ENCODE peak calls at places on chromosome X, in eight cellular contexts. One of them, this sample, is unnamed.

GRCh38 chrX:8244301-8244700 is 73.2 kb upstream of the VCX2 start:
- DNase-seq in neuronal stem cell: no peak
- DNase-seq in thyroid gland: no peak
- DNase-seq in K562: no peak
- DNase-seq in aorta: no peak
- DNase-seq in upper lobe of right lung: no peak
- DNase-seq in CD8-positive, alpha-beta memory T cell: no peak
- DNase-seq in MM.1S: no peak
- DNase-seq in this sample: no peak

GRCh38 chrX:32571579-32571978 is 639.8 kb downstream of the DMD start:
- DNase-seq in aorta: no peak
- DNase-seq in MM.1S: no peak
- DNase-seq in thyroid gland: no peak
- DNase-seq in neuronal stem cell: no peak
- DNase-seq in K562: no peak
- DNase-seq in CD8-positive, alpha-beta memory T cell: no peak
- DNase-seq in upper lobe of right lung: no peak
- DNase-seq in this sample: no peak

GRCh38 chrX:136193771-136194170 is 46.4 kb downstream of the FHL1 start:
- DNase-seq in neuronal stem cell: no peak
- DNase-seq in aorta: no peak
- DNase-seq in thyroid gland: no peak
- DNase-seq in MM.1S: no peak
- DNase-seq in upper lobe of right lung: no peak
- DNase-seq in K562: no peak
- DNase-seq in CD8-positive, alpha-beta memory T cell: no peak
- DNase-seq in this sample: no peak

GRCh38 chrX:21675931-21676330 is 17.8 kb upstream of the KLHL34 start:
- DNase-seq in MM.1S: no peak
- DNase-seq in aorta: no peak
- DNase-seq in K562: no peak
- DNase-seq in neuronal stem cell: no peak
- DNase-seq in thyroid gland: no peak
- DNase-seq in upper lobe of right lung: no peak
- DNase-seq in CD8-positive, alpha-beta memory T cell: no peak
- DNase-seq in this sample: no peak

GRCh38 chrX:66110112-66110511 is 53.9 kb upstream of the HEPH start:
- DNase-seq in CD8-positive, alpha-beta memory T cell: peak; percentile 19
- DNase-seq in aorta: no peak
- DNase-seq in MM.1S: peak; percentile 53
- DNase-seq in upper lobe of right lung: no peak
- DNase-seq in thyroid gland: no peak
- DNase-seq in neuronal stem cell: no peak
- DNase-seq in K562: peak; percentile 47
- DNase-seq in this sample: no peak

GRCh38 chrX:101229155-101229554 is 9.6 kb downstream of the DRP2 start:
- DNase-seq in CD8-positive, alpha-beta memory T cell: no peak
- DNase-seq in neuronal stem cell: no peak
- DNase-seq in thyroid gland: no peak
- DNase-seq in aorta: no peak
- DNase-seq in MM.1S: no peak
- DNase-seq in upper lobe of right lung: no peak
- DNase-seq in K562: no peak
- DNase-seq in this sample: no peak

GRCh38 chrX:137988470-137988869 is 422.5 kb downstream of the ZIC3 start:
- DNase-seq in neuronal stem cell: no peak
- DNase-seq in aorta: no peak
- DNase-seq in thyroid gland: no peak
- DNase-seq in upper lobe of right lung: no peak
- DNase-seq in MM.1S: no peak
- DNase-seq in K562: no peak
- DNase-seq in CD8-positive, alpha-beta memory T cell: no peak
- DNase-seq in this sample: no peak

GRCh38 chrX:19168609-19169008 is 46.3 kb upstream of the ADGRG2 start:
- DNase-seq in thyroid gland: no peak
- DNase-seq in aorta: no peak
- DNase-seq in neuronal stem cell: no peak
- DNase-seq in MM.1S: no peak
- DNase-seq in K562: no peak
- DNase-seq in CD8-positive, alpha-beta memory T cell: no peak
- DNase-seq in upper lobe of right lung: no peak
- DNase-seq in this sample: no peak

GRCh38 chrX:150465856-150466775 is 102.3 kb upstream of the MTM1 start:
- DNase-seq in upper lobe of right lung: no peak
- DNase-seq in neuronal stem cell: no peak
- DNase-seq in K562: no peak
- DNase-seq in CD8-positive, alpha-beta memory T cell: no peak
- DNase-seq in aorta: no peak
- DNase-seq in MM.1S: no peak
- DNase-seq in thyroid gland: peak; percentile 54
- DNase-seq in this sample: no peak

GRCh38 chrX:114619874-114620273 is 36.0 kb downstream of the HTR2C start:
- DNase-seq in aorta: no peak
- DNase-seq in CD8-positive, alpha-beta memory T cell: no peak
- DNase-seq in thyroid gland: no peak
- DNase-seq in upper lobe of right lung: no peak
- DNase-seq in neuronal stem cell: no peak
- DNase-seq in MM.1S: no peak
- DNase-seq in K562: peak; percentile 25
- DNase-seq in this sample: no peak

GRCh38 chrX:8755813-8756212 is 23.9 kb upstream of the ANOS1 start:
- DNase-seq in aorta: no peak
- DNase-seq in MM.1S: no peak
- DNase-seq in thyroid gland: no peak
- DNase-seq in upper lobe of right lung: no peak
- DNase-seq in CD8-positive, alpha-beta memory T cell: no peak
- DNase-seq in neuronal stem cell: no peak
- DNase-seq in K562: no peak
- DNase-seq in this sample: no peak

GRCh38 chrX:14697453-14697852 is 168.1 kb downstream of the GLRA2 start:
- DNase-seq in CD8-positive, alpha-beta memory T cell: no peak
- DNase-seq in K562: peak; percentile 12
- DNase-seq in MM.1S: peak; percentile 8
- DNase-seq in upper lobe of right lung: no peak
- DNase-seq in neuronal stem cell: peak; percentile 1
- DNase-seq in aorta: no peak
- DNase-seq in thyroid gland: peak; percentile 18
- DNase-seq in this sample: no peak

GRCh38 chrX:17744896-17745523 is 7.7 kb downstream of the SCML1 start:
- DNase-seq in CD8-positive, alpha-beta memory T cell: no peak
- DNase-seq in upper lobe of right lung: no peak
- DNase-seq in aorta: no peak
- DNase-seq in neuronal stem cell: no peak
- DNase-seq in thyroid gland: no peak
- DNase-seq in K562: no peak
- DNase-seq in MM.1S: peak; percentile 21
- DNase-seq in this sample: no peak

GRCh38 chrX:71366674-71367256 is 608 bp downstream of the TAF1 start:
- DNase-seq in MM.1S: peak; percentile 26
- DNase-seq in upper lobe of right lung: peak; percentile 65
- DNase-seq in aorta: peak; percentile 77
- DNase-seq in CD8-positive, alpha-beta memory T cell: peak; percentile 7
- DNase-seq in thyroid gland: peak; percentile 12
- DNase-seq in neuronal stem cell: no peak
- DNase-seq in K562: peak; percentile 22
- DNase-seq in this sample: peak; percentile 16

GRCh38 chrX:131747173-131747572 is 203.3 kb downstream of the OR13H1 start:
- DNase-seq in MM.1S: peak; percentile 88
- DNase-seq in aorta: no peak
- DNase-seq in neuronal stem cell: no peak
- DNase-seq in thyroid gland: no peak
- DNase-seq in K562: no peak
- DNase-seq in upper lobe of right lung: no peak
- DNase-seq in CD8-positive, alpha-beta memory T cell: peak; percentile 79
- DNase-seq in this sample: no peak

GRCh38 chrX:1392376-1393130 is 640 bp upstream of the SLC25A6 start:
- DNase-seq in aorta: no peak
- DNase-seq in MM.1S: peak; percentile 32
- DNase-seq in thyroid gland: peak; percentile 75
- DNase-seq in CD8-positive, alpha-beta memory T cell: no peak
- DNase-seq in K562: peak; percentile 48
- DNase-seq in upper lobe of right lung: peak; percentile 86
- DNase-seq in neuronal stem cell: no peak
- DNase-seq in this sample: peak; percentile 69

GRCh38 chrX:1386338-1387127 is 5.4 kb downstream of the SLC25A6 start:
- DNase-seq in thyroid gland: no peak
- DNase-seq in MM.1S: no peak
- DNase-seq in aorta: peak; percentile 72
- DNase-seq in CD8-positive, alpha-beta memory T cell: no peak
- DNase-seq in K562: no peak
- DNase-seq in neuronal stem cell: no peak
- DNase-seq in upper lobe of right lung: peak; percentile 57
- DNase-seq in this sample: no peak

GRCh38 chrX:12949205-12949926 is 25.5 kb upstream of the TMSB4X start:
- DNase-seq in CD8-positive, alpha-beta memory T cell: no peak
- DNase-seq in neuronal stem cell: no peak
- DNase-seq in upper lobe of right lung: no peak
- DNase-seq in thyroid gland: no peak
- DNase-seq in aorta: no peak
- DNase-seq in K562: no peak
- DNase-seq in MM.1S: no peak
- DNase-seq in this sample: no peak

DNA sequence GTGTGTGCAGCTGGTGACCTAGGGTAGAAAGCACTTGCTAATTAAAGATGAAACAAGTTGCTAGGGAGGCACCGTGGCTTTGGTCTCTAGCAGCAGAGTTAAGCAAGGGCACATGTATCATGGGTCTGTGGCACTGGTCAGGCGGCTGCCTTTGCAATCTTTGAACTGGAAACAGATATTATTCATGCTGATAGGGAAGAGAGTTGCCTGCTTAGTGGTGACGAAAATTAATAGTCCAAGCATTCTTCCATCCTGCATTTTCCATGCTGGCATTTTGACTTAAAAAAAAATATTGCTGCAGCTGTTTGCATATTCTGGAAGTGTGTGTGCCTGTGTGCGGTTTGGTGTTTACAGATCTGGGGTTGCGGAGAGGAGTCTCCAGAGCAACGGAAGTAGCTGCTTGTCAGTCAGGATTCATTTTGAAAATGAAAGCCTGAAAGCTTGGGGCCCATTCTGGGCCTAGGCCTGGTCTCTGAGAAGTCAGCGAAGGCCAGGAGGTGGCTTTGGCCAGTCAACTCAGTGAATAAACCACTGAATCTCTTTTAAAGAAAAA is 2.3 kb upstream of the SOWAHD start:
- DNase-seq in upper lobe of right lung: no peak
- DNase-seq in CD8-positive, alpha-beta memory T cell: peak; percentile 72
- DNase-seq in neuronal stem cell: no peak
- DNase-seq in thyroid gland: no peak
- DNase-seq in MM.1S: peak; percentile 91
- DNase-seq in aorta: no peak
- DNase-seq in K562: no peak
- DNase-seq in this sample: no peak
- H3K27ac ChIP-seq in upper lobe of right lung: peak overlapping the region; percentile 42
- H3K27ac ChIP-seq in CD8-positive, alpha-beta memory T cell: peak overlapping the region; percentile 44
- H3K27ac ChIP-seq in neuronal stem cell: no peak overlapping the region
- H3K27ac ChIP-seq in thyroid gland: no peak overlapping the region
- H3K27ac ChIP-seq in MM.1S: peak overlapping the region; percentile 99
- H3K27ac ChIP-seq in aorta: no peak overlapping the region
- H3K27ac ChIP-seq in K562: no peak overlapping the region
- H3K27ac ChIP-seq in this sample: no peak overlapping the region

GRCh38 chrX:4809571-4809970 is 1096.1 kb upstream of the PRKX start:
- DNase-seq in MM.1S: no peak
- DNase-seq in upper lobe of right lung: no peak
- DNase-seq in CD8-positive, alpha-beta memory T cell: no peak
- DNase-seq in aorta: no peak
- DNase-seq in neuronal stem cell: no peak
- DNase-seq in K562: no peak
- DNase-seq in thyroid gland: no peak
- DNase-seq in this sample: no peak
- H3K4me3 ChIP-seq in MM.1S: no peak overlapping the region
- H3K4me3 ChIP-seq in upper lobe of right lung: no peak overlapping the region
- H3K4me3 ChIP-seq in CD8-positive, alpha-beta memory T cell: no peak overlapping the region
- H3K4me3 ChIP-seq in aorta: no peak overlapping the region
- H3K4me3 ChIP-seq in neuronal stem cell: no peak overlapping the region
- H3K4me3 ChIP-seq in K562: no peak overlapping the region
- H3K4me3 ChIP-seq in thyroid gland: no peak overlapping the region
- H3K4me3 ChIP-seq in this sample: no peak overlapping the region

DNA sequence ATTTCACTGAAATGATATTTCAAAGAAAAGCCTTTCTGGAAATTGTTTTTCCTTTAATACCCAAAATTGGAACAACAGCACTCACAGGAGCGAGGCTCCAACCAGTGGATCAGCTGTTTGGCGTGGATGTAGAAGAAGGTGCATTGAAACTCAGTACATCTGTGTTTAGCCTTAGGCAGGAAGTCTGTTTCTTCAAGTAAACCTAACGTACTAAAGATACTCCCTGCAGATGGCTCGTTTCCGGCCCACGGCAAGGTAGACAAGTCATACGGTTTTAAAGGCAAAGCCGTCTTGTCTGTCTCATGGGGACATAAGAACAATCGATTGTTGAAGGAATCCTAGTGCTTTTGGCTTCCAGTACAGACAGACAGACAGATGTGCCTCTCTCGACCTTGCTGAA is 50.0 kb upstream of the CLCN4 start:
- DNase-seq in upper lobe of right lung: no peak
- DNase-seq in CD8-positive, alpha-beta memory T cell: peak; percentile 32
- DNase-seq in MM.1S: peak; percentile 84
- DNase-seq in aorta: no peak
- DNase-seq in K562: no peak
- DNase-seq in thyroid gland: no peak
- DNase-seq in neuronal stem cell: no peak
- DNase-seq in this sample: no peak
- H3K27ac ChIP-seq in upper lobe of right lung: peak overlapping the region; percentile 24
- H3K27ac ChIP-seq in CD8-positive, alpha-beta memory T cell: no peak overlapping the region
- H3K27ac ChIP-seq in MM.1S: peak overlapping the region; percentile 97
- H3K27ac ChIP-seq in aorta: no peak overlapping the region
- H3K27ac ChIP-seq in K562: no peak overlapping the region
- H3K27ac ChIP-seq in thyroid gland: no peak overlapping the region
- H3K27ac ChIP-seq in neuronal stem cell: no peak overlapping the region
- H3K27ac ChIP-seq in this sample: peak overlapping the region; percentile 76

GRCh38 chrX:107628662-107629532 is 587 bp downstream of the PRPS1 start:
- DNase-seq in K562: peak; percentile 38
- DNase-seq in MM.1S: peak; percentile 35
- DNase-seq in neuronal stem cell: no peak
- DNase-seq in upper lobe of right lung: peak; percentile 59
- DNase-seq in thyroid gland: peak; percentile 38
- DNase-seq in CD8-positive, alpha-beta memory T cell: peak; percentile 50
- DNase-seq in aorta: no peak
- DNase-seq in this sample: peak; percentile 13

GRCh38 chrX:107629533-107629909 is 1.2 kb downstream of the PRPS1 start:
- DNase-seq in thyroid gland: peak; percentile 11
- DNase-seq in upper lobe of right lung: no peak
- DNase-seq in K562: peak; percentile 27
- DNase-seq in MM.1S: peak; percentile 11
- DNase-seq in neuronal stem cell: no peak
- DNase-seq in aorta: no peak
- DNase-seq in CD8-positive, alpha-beta memory T cell: no peak
- DNase-seq in this sample: no peak

GRCh38 chrX:107627792-107628661 is at the start of gene PRPS1:
- DNase-seq in CD8-positive, alpha-beta memory T cell: peak; percentile 88
- DNase-seq in K562: peak; percentile 88
- DNase-seq in thyroid gland: peak; percentile 93
- DNase-seq in upper lobe of right lung: peak; percentile 92
- DNase-seq in neuronal stem cell: peak; percentile 85
- DNase-seq in aorta: peak; percentile 94
- DNase-seq in MM.1S: peak; percentile 94
- DNase-seq in this sample: peak; percentile 89

GRCh38 chrX:107632291-107632690 is 4.0 kb downstream of the PRPS1 start:
- DNase-seq in thyroid gland: peak; percentile 9
- DNase-seq in aorta: no peak
- DNase-seq in K562: no peak
- DNase-seq in upper lobe of right lung: no peak
- DNase-seq in neuronal stem cell: no peak
- DNase-seq in CD8-positive, alpha-beta memory T cell: no peak
- DNase-seq in MM.1S: no peak
- DNase-seq in this sample: no peak

GRCh38 chrX:107630031-107630689 is 1.9 kb downstream of the PRPS1 start:
- DNase-seq in CD8-positive, alpha-beta memory T cell: no peak
- DNase-seq in thyroid gland: no peak
- DNase-seq in aorta: no peak
- DNase-seq in neuronal stem cell: no peak
- DNase-seq in MM.1S: no peak
- DNase-seq in upper lobe of right lung: no peak
- DNase-seq in K562: no peak
- DNase-seq in this sample: no peak
- H3K4me3 ChIP-seq in CD8-positive, alpha-beta memory T cell: peak overlapping the region; percentile 86
- H3K4me3 ChIP-seq in thyroid gland: no peak overlapping the region
- H3K4me3 ChIP-seq in aorta: no peak overlapping the region
- H3K4me3 ChIP-seq in neuronal stem cell: no peak overlapping the region
- H3K4me3 ChIP-seq in MM.1S: peak overlapping the region; percentile 76
- H3K4me3 ChIP-seq in upper lobe of right lung: no peak overlapping the region
- H3K4me3 ChIP-seq in K562: peak overlapping the region; percentile 68
- H3K4me3 ChIP-seq in this sample: peak overlapping the region; percentile 77